ENCODE peak calls at places on chromosome 15, in four cellular contexts. C is stimulated activated CD8-positive, alpha-beta memory T cell treated with anti-CD3 and anti-CD28 coated beads, Interleukin-12 subunit alpha, Interleukin-12 subunit beta, amount 100 ng/mL, for 4 hours; F is epithelial cell of esophagus; G is tibial artery. O is an unnamed sample.

GRCh38 chr15:94352940-94353820 is 121.8 kb downstream of the MCTP2 start:
- DNase-seq in C (no peak), F (no peak), G (no peak), O (no peak)

GRCh38 chr15:67945951-67946700 is 106.3 kb upstream of the RNU6-1 start:
- DNase-seq in C (no peak), F (peak; percentile 64), G (no peak), O (no peak)

GRCh38 chr15:32884136-32884535 is 166.3 kb downstream of the GREM1 start:
- DNase-seq in C (no peak), F (no peak), G (no peak), O (no peak)

GRCh38 chr15:67776600-67776999 is 48.7 kb upstream of the SKOR1 start:
- DNase-seq in C (no peak), F (no peak), G (no peak), O (no peak)

GRCh38 chr15:40361640-40362039 is 3.6 kb downstream of the DISP2 start:
- DNase-seq in C (no peak), F (no peak), G (no peak), O (no peak)

GRCh38 chr15:61994216-61994615 is 66.0 kb downstream of the VPS13C start:
- DNase-seq in C (no peak), F (peak; percentile 66), G (no peak), O (no peak)

GRCh38 chr15:52652984-52653383 is 26.2 kb downstream of the ATOSA start:
- DNase-seq in C (no peak), F (peak; percentile 69), G (no peak), O (no peak)

GRCh38 chr15:85527907-85528306 is 147.5 kb downstream of the AKAP13 start:
- DNase-seq in C (no peak), F (no peak), G (no peak), O (no peak)

GRCh38 chr15:95946241-95946640 is 384.3 kb upstream of the NR2F2 start:
- DNase-seq in C (no peak), F (no peak), G (no peak), O (no peak)

GRCh38 chr15:29925227-29926082 is 103.2 kb upstream of the TJP1 start:
- DNase-seq in C (no peak), F (peak; percentile 95), G (peak; percentile 87), O (no peak)

GRCh38 chr15:31488437-31489204 is 162.0 kb downstream of the KLF13 start:
- DNase-seq in C (no peak), F (peak; percentile 88), G (peak; percentile 91), O (peak; percentile 42)

GRCh38 chr15:29826908-29827307 is 4.6 kb upstream of the TJP1 start:
- DNase-seq in C (no peak), F (no peak), G (no peak), O (no peak)

GRCh38 chr15:74817370-74817737 is 4.7 kb downstream of the LMAN1L start:
- DNase-seq in C (no peak), F (peak; percentile 85), G (no peak), O (no peak)

GRCh38 chr15:85142324-85142723 is 160.7 kb downstream of the PDE8A start:
- DNase-seq in C (no peak), F (peak; percentile 66), G (no peak), O (no peak)

GRCh38 chr15:77959094-77959879 is 118.2 kb downstream of the TBC1D2B start:
- DNase-seq in C (peak; percentile 44), F (peak; percentile 67), G (peak; percentile 84), O (no peak)

GRCh38 chr15:50627351-50628055 is 59.1 kb downstream of the TRPM7 start:
- DNase-seq in C (no peak), F (peak; percentile 2), G (no peak), O (no peak)

GRCh38 chr15:75723847-75724660 is 11.4 kb upstream of the CSPG4 start:
- DNase-seq in C (no peak), F (peak; percentile 92), G (peak; percentile 96), O (peak; percentile 93)

GRCh38 chr15:93088200-93088980 is 621 bp downstream of the RGMA start:
- DNase-seq in C (no peak), F (peak; percentile 29), G (no peak), O (no peak)

GRCh38 chr15:89479173-89479572 is 17.2 kb downstream of the RHCG start:
- DNase-seq in C (no peak), F (no peak), G (no peak), O (no peak)

GRCh38 chr15:73323374-73323955 is 45.3 kb downstream of the HCN4 start:
- DNase-seq in C (no peak), F (no peak), G (peak; percentile 62), O (no peak)

GRCh38 chr15:24761704-24762302 is 86.2 kb downstream of the NPAP1 start:
- DNase-seq in C (no peak), F (peak; percentile 10), G (no peak), O (no peak)

GRCh38 chr15:58441376-58442070 is 9.7 kb downstream of the LIPC start:
- DNase-seq in C (no peak), F (peak; percentile 82), G (no peak), O (no peak)

GRCh38 chr15:100592898-100593297 is 9.1 kb downstream of the LINS1 start:
- DNase-seq in C (no peak), F (no peak), G (no peak), O (no peak)

GRCh38 chr15:76199106-76200082 is 111.9 kb downstream of the ETFA start:
- DNase-seq in C (no peak), F (peak; percentile 41), G (peak; percentile 90), O (peak; percentile 52)

GRCh38 chr15:26883466-26883865 is 16.6 kb downstream of the GABRA5 start:
- DNase-seq in C (no peak), F (no peak), G (no peak), O (no peak)

GRCh38 chr15:90607361-90607760 is 77.6 kb downstream of the CRTC3 start:
- DNase-seq in C (no peak), F (no peak), G (no peak), O (no peak)

GRCh38 chr15:60936186-60936585 is 292.9 kb downstream of the RORA start:
- DNase-seq in C (no peak), F (no peak), G (no peak), O (no peak)

GRCh38 chr15:70347766-70348558 is 250.2 kb upstream of the TLE3 start:
- DNase-seq in C (no peak), F (no peak), G (no peak), O (no peak)

GRCh38 chr15:90691369-90691768 is 25.8 kb upstream of the BLM start:
- DNase-seq in C (no peak), F (no peak), G (no peak), O (no peak)

GRCh38 chr15:86079491-86080266 is at the start of gene AGBL1:
- DNase-seq in C (no peak), F (no peak), G (no peak), O (no peak)

GRCh38 chr15:96086164-96086563 is 244.3 kb upstream of the NR2F2 start:
- DNase-seq in C (no peak), F (no peak), G (no peak), O (no peak)

O was measured in thoracic aorta.